ENCODE peak calls at places on chromosomes 16 and 17, in six cellular contexts. One of them, this sample, is unnamed. For H3K9me3, the result is how much of the 10 kb centered on the place peaks cover.

GRCh38 chr16:70808371-70808770 is 7.4 kb upstream of the VAC14 start:
- DNase-seq in H9: peak
- DNase-seq in IMR-90: no peak
- DNase-seq in neuronal stem cell: no peak
- DNase-seq in trophoblast cell: no peak
- DNase-seq in H1: no peak
- DNase-seq in this sample: no peak

GRCh38 chr17:2171725-2172446 is 117.0 kb downstream of the HIC1 start:
- DNase-seq in H9: no peak
- DNase-seq in IMR-90: peak
- DNase-seq in neuronal stem cell: no peak
- DNase-seq in trophoblast cell: no peak
- DNase-seq in H1: no peak
- DNase-seq in this sample: peak

GRCh38 chr16:70805380-70805779 is 4.4 kb upstream of the VAC14 start:
- DNase-seq in H9: peak
- DNase-seq in IMR-90: peak
- DNase-seq in neuronal stem cell: no peak
- DNase-seq in trophoblast cell: no peak
- DNase-seq in H1: no peak
- DNase-seq in this sample: no peak

GRCh38 chr17:17737938-17738894 is 57.0 kb downstream of the RAI1 start:
- DNase-seq in H9: peak
- DNase-seq in IMR-90: no peak
- DNase-seq in neuronal stem cell: no peak
- DNase-seq in trophoblast cell: no peak
- DNase-seq in H1: peak
- DNase-seq in this sample: peak

GRCh38 chr16:67449328-67449727 is 18.4 kb downstream of the HSD11B2 start:
- DNase-seq in H9: no peak
- DNase-seq in IMR-90: no peak
- DNase-seq in neuronal stem cell: no peak
- DNase-seq in trophoblast cell: no peak
- DNase-seq in H1: no peak
- DNase-seq in this sample: no peak

GRCh38 chr17:36931697-36932382 is 5.4 kb upstream of the LHX1 start:
- DNase-seq in H9: peak
- DNase-seq in IMR-90: no peak
- DNase-seq in neuronal stem cell: no peak
- DNase-seq in trophoblast cell: no peak
- DNase-seq in H1: peak
- DNase-seq in this sample: no peak

GRCh38 chr17:44772308-44773024 is 13.7 kb downstream of the ADAM11 start:
- DNase-seq in H9: no peak
- DNase-seq in IMR-90: no peak
- DNase-seq in neuronal stem cell: no peak
- DNase-seq in trophoblast cell: no peak
- DNase-seq in H1: no peak
- DNase-seq in this sample: no peak

GRCh38 chr17:79612468-79613194 is 1.8 kb upstream of the RBFOX3 start:
- DNase-seq in H9: peak
- DNase-seq in IMR-90: peak
- DNase-seq in neuronal stem cell: peak
- DNase-seq in trophoblast cell: peak
- DNase-seq in H1: peak
- DNase-seq in this sample: no peak

GRCh38 chr16:24346734-24347133 is 90.6 kb downstream of the CACNG3 start:
- DNase-seq in H9: no peak
- DNase-seq in IMR-90: no peak
- DNase-seq in neuronal stem cell: no peak
- DNase-seq in trophoblast cell: no peak
- DNase-seq in H1: peak
- DNase-seq in this sample: no peak

GRCh38 chr17:63498621-63499195 is 21.8 kb downstream of the ACE start:
- DNase-seq in H9: no peak
- DNase-seq in IMR-90: peak
- DNase-seq in neuronal stem cell: no peak
- DNase-seq in trophoblast cell: no peak
- DNase-seq in H1: no peak
- DNase-seq in this sample: peak

GRCh38 chr17:11290814-11291213 is 49.8 kb downstream of the SHISA6 start:
- DNase-seq in H9: no peak
- DNase-seq in IMR-90: no peak
- DNase-seq in neuronal stem cell: no peak
- DNase-seq in trophoblast cell: no peak
- DNase-seq in H1: no peak
- DNase-seq in this sample: no peak

GRCh38 chr17:28252436-28252835 is 66.6 kb upstream of the TMEM97 start:
- DNase-seq in H9: no peak
- DNase-seq in IMR-90: peak
- DNase-seq in neuronal stem cell: no peak
- DNase-seq in trophoblast cell: peak
- DNase-seq in H1: no peak
- DNase-seq in this sample: peak

GRCh38 chr16:6266703-6267102 is 1065.9 kb upstream of the RBFOX1 start:
- DNase-seq in H9: no peak
- DNase-seq in IMR-90: no peak
- DNase-seq in neuronal stem cell: no peak
- DNase-seq in trophoblast cell: no peak
- DNase-seq in H1: no peak
- DNase-seq in this sample: no peak

GRCh38 chr16:57591086-57591869 is 37.2 kb upstream of the ADGRG1 start:
- DNase-seq in H9: peak
- DNase-seq in IMR-90: peak
- DNase-seq in neuronal stem cell: peak
- DNase-seq in trophoblast cell: peak
- DNase-seq in H1: peak
- DNase-seq in this sample: peak

GRCh38 chr17:75753514-75754377 is 11.2 kb downstream of the GALK1 start:
- DNase-seq in H9: peak
- DNase-seq in IMR-90: peak
- DNase-seq in neuronal stem cell: peak
- DNase-seq in trophoblast cell: no peak
- DNase-seq in H1: peak
- DNase-seq in this sample: peak

GRCh38 chr16:12362482-12363458 is 386.2 kb downstream of the SNX29 start:
- DNase-seq in H9: no peak
- DNase-seq in IMR-90: peak
- DNase-seq in neuronal stem cell: no peak
- DNase-seq in trophoblast cell: no peak
- DNase-seq in H1: no peak
- DNase-seq in this sample: peak

GRCh38 chr17:74757931-74758845 is 9.8 kb downstream of the NHERF1 start:
- DNase-seq in H9: no peak
- DNase-seq in IMR-90: no peak
- DNase-seq in neuronal stem cell: no peak
- DNase-seq in trophoblast cell: no peak
- DNase-seq in H1: no peak
- DNase-seq in this sample: no peak

GRCh38 chr16:86085161-86085611 is 186.2 kb downstream of the IRF8 start:
- DNase-seq in H9: no peak
- DNase-seq in IMR-90: no peak
- DNase-seq in neuronal stem cell: no peak
- DNase-seq in trophoblast cell: no peak
- DNase-seq in H1: no peak
- DNase-seq in this sample: no peak

GRCh38 chr16:8828541-8829165 is 31.0 kb downstream of the PMM2 start:
- DNase-seq in H9: no peak
- DNase-seq in IMR-90: no peak
- DNase-seq in neuronal stem cell: no peak
- DNase-seq in trophoblast cell: no peak
- DNase-seq in H1: no peak
- DNase-seq in this sample: no peak

GRCh38 chr16:17251496-17251895 is 219.3 kb downstream of the XYLT1 start:
- DNase-seq in H9: no peak
- DNase-seq in IMR-90: no peak
- DNase-seq in neuronal stem cell: no peak
- DNase-seq in trophoblast cell: no peak
- DNase-seq in H1: no peak
- DNase-seq in this sample: no peak

GRCh38 chr17:73841431-73842060 is 197.3 kb upstream of the SDK2 start:
- DNase-seq in H9: peak
- DNase-seq in IMR-90: no peak
- DNase-seq in neuronal stem cell: peak
- DNase-seq in trophoblast cell: no peak
- DNase-seq in H1: peak
- DNase-seq in this sample: no peak

GRCh38 chr17:82888583-82889495 is 49.0 kb upstream of the ZNF750 start:
- DNase-seq in H9: no peak
- DNase-seq in IMR-90: no peak
- DNase-seq in neuronal stem cell: no peak
- DNase-seq in trophoblast cell: peak
- DNase-seq in H1: no peak
- DNase-seq in this sample: no peak

GRCh38 chr16:24820522-24820921 is 25.2 kb upstream of the SLC5A11 start:
- DNase-seq in H9: no peak
- DNase-seq in IMR-90: peak
- DNase-seq in neuronal stem cell: no peak
- DNase-seq in trophoblast cell: no peak
- DNase-seq in H1: no peak
- DNase-seq in this sample: peak

GRCh38 chr17:32752934-32753333 is 124.0 kb downstream of the MYO1D start:
- DNase-seq in H9: no peak
- DNase-seq in IMR-90: no peak
- DNase-seq in neuronal stem cell: no peak
- DNase-seq in trophoblast cell: no peak
- DNase-seq in H1: no peak
- DNase-seq in this sample: no peak
- H2AFZ ChIP-seq in H9: no peak
- H2AFZ ChIP-seq in IMR-90: no peak
- H2AFZ ChIP-seq in neuronal stem cell: no peak
- H2AFZ ChIP-seq in trophoblast cell: no peak
- H2AFZ ChIP-seq in H1: no peak
- H2AFZ ChIP-seq in this sample: no peak

GRCh38 chr17:81254955-81255717 is 16.0 kb downstream of the NDUFAF8 start:
- DNase-seq in H9: peak
- DNase-seq in IMR-90: peak
- DNase-seq in neuronal stem cell: no peak
- DNase-seq in trophoblast cell: peak
- DNase-seq in H1: peak
- DNase-seq in this sample: peak
- H3K14ac ChIP-seq in H9: no peak
- H3K14ac ChIP-seq in IMR-90: peak
- H3K14ac ChIP-seq in neuronal stem cell: peak
- H3K14ac ChIP-seq in trophoblast cell: no peak
- H3K14ac ChIP-seq in H1: no peak
- H3K14ac ChIP-seq in this sample: no peak

DNA sequence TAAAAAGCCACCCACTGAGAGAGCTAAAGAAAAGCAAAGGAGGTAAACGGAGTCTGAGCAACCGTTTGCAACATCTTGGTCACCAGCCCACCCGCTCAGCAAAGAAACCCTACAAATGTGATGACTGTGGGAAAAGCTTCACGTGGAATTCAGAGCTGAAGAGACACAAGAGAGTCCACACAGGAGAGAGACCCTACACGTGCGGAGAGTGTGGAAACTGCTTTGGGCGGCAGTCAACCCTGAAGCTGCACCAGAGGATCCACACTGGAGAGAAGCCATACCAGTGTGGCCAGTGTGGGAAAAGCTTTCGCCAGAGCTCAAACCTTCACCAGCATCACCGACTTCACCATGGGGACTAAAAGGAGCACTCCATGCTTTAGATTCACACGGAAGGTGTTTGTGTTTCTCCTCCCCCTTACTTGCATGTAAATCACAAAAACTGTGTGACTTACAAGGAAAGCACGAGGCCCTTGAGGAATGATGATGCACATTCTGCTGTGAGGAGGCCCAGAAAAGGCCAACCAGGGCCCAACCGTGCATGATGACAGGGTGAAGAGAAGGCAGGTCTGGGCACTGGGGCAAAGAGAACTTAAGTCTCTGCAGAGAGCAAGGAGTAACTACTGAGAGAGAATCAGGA is 7.7 kb downstream of the ZNF174 start:
- DNase-seq in H9: no peak
- DNase-seq in IMR-90: no peak
- DNase-seq in neuronal stem cell: no peak
- DNase-seq in trophoblast cell: no peak
- DNase-seq in H1: no peak
- DNase-seq in this sample: no peak
- H3K9me3 ChIP-seq in H9: half or more
- H3K9me3 ChIP-seq in IMR-90: half or more
- H3K9me3 ChIP-seq in neuronal stem cell: half or more
- H3K9me3 ChIP-seq in trophoblast cell: under half
- H3K9me3 ChIP-seq in H1: half or more
- H3K9me3 ChIP-seq in this sample: half or more

GRCh38 chr17:56230660-56231059 is 77.4 kb downstream of the ANKFN1 start:
- DNase-seq in H9: no peak
- DNase-seq in IMR-90: no peak
- DNase-seq in neuronal stem cell: no peak
- DNase-seq in trophoblast cell: no peak
- DNase-seq in H1: no peak
- DNase-seq in this sample: no peak

GRCh38 chr17:56231693-56232092 is 78.4 kb downstream of the ANKFN1 start:
- DNase-seq in H9: no peak
- DNase-seq in IMR-90: no peak
- DNase-seq in neuronal stem cell: no peak
- DNase-seq in trophoblast cell: no peak
- DNase-seq in H1: no peak
- DNase-seq in this sample: no peak
- H2AFZ ChIP-seq in H9: no peak
- H2AFZ ChIP-seq in IMR-90: no peak
- H2AFZ ChIP-seq in neuronal stem cell: no peak
- H2AFZ ChIP-seq in trophoblast cell: no peak
- H2AFZ ChIP-seq in H1: no peak
- H2AFZ ChIP-seq in this sample: no peak

GRCh38 chr16:1450218-1450617 is 5.9 kb upstream of the CCDC154 start:
- DNase-seq in H9: no peak
- DNase-seq in IMR-90: no peak
- DNase-seq in neuronal stem cell: no peak
- DNase-seq in trophoblast cell: no peak
- DNase-seq in H1: peak
- DNase-seq in this sample: no peak

GRCh38 chr16:1449201-1449788 is 4.9 kb upstream of the CCDC154 start:
- DNase-seq in H9: no peak
- DNase-seq in IMR-90: no peak
- DNase-seq in neuronal stem cell: no peak
- DNase-seq in trophoblast cell: no peak
- DNase-seq in H1: no peak
- DNase-seq in this sample: no peak

GRCh38 chr16:1446296-1447080 is 2.1 kb upstream of the CCDC154 start:
- DNase-seq in H9: no peak
- DNase-seq in IMR-90: no peak
- DNase-seq in neuronal stem cell: no peak
- DNase-seq in trophoblast cell: no peak
- DNase-seq in H1: no peak
- DNase-seq in this sample: no peak

GRCh38 chr16:1448536-1449116 is 4.3 kb upstream of the CCDC154 start:
- DNase-seq in H9: no peak
- DNase-seq in IMR-90: no peak
- DNase-seq in neuronal stem cell: no peak
- DNase-seq in trophoblast cell: no peak
- DNase-seq in H1: no peak
- DNase-seq in this sample: no peak

DNA sequence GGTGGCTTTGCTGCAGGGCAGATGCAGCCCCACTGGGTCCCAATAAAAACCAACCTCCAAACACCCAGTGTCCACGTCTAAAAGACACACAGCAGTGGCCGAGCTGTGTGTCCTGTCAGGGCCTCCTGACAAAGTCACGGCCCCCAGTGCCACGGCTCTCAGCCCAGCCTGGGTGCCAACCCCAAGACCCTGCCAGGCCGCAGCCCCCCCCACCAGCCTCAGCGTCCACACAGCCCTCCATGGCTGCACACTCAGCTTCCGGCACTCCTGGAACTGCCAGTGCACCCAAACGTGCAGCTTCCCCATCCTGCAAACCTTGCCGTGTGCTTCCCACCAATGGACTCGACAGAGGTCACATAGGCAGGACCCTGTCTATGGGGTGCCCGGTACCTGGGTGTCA is 3.6 kb upstream of the CCDC154 start:
- DNase-seq in H9: no peak
- DNase-seq in IMR-90: no peak
- DNase-seq in neuronal stem cell: no peak
- DNase-seq in trophoblast cell: no peak
- DNase-seq in H1: no peak
- DNase-seq in this sample: no peak
- H3K14ac ChIP-seq in H9: no peak
- H3K14ac ChIP-seq in IMR-90: no peak
- H3K14ac ChIP-seq in neuronal stem cell: no peak
- H3K14ac ChIP-seq in trophoblast cell: no peak
- H3K14ac ChIP-seq in H1: no peak
- H3K14ac ChIP-seq in this sample: no peak

This sample was measured in mesenchymal stem cell.